ENCODE peak calls at places on chromosomes 11 and 22, in nine cellular contexts. S is sigmoid colon, K is GM10248, R is WTC11, T is AG04449, J is left lung, Q is BJ, P is type B pancreatic cell, Y is bronchial epithelial cell. U is an unnamed sample.

GRCh38 chr11:66222358-66223149 is 45.9 kb upstream of the RAB1B start:
- DNase-seq in K (peak), T (peak), P (peak), Y (peak), Q (peak), S (peak), R (peak), J (peak), U (peak)

GRCh38 chr22:50621948-50622722 is 5.8 kb downstream of the ARSA start:
- DNase-seq in J (no peak), P (no peak), Q (no peak), R (no peak), Y (peak), S (no peak), T (no peak), K (peak), U (peak)

GRCh38 chr11:65116370-65117205 is 913 bp downstream of the ZNHIT2 start:
- DNase-seq in S (peak), J (no peak), Y (peak), P (no peak), Q (no peak), K (no peak), R (no peak), T (no peak), U (peak)

GRCh38 chr11:100205926-100206325 is 481.2 kb upstream of the ARHGAP42 start:
- DNase-seq in Q (no peak), T (no peak), J (no peak), R (no peak), S (no peak), K (no peak), Y (peak), P (no peak), U (no peak)

GRCh38 chr22:35947794-35948425 is 80.7 kb downstream of the RBFOX2 start:
- DNase-seq in K (no peak), J (no peak), Y (peak), S (no peak), T (no peak), Q (no peak), P (no peak), R (no peak), U (no peak)

GRCh38 chr22:44919691-44920090 is 90.1 kb downstream of the PHF21B start:
- DNase-seq in P (no peak), S (peak), Y (no peak), Q (no peak), T (no peak), K (no peak), J (peak), R (no peak), U (no peak)

GRCh38 chr11:46240861-46241260 is 36.6 kb upstream of the CREB3L1 start:
- DNase-seq in Y (peak), R (no peak), Q (no peak), S (no peak), T (no peak), K (no peak), P (no peak), J (no peak), U (no peak)

GRCh38 chr22:37329239-37330140 is 47.2 kb downstream of the CYTH4 start:
- DNase-seq in J (no peak), Y (peak), K (no peak), S (no peak), T (no peak), R (no peak), P (no peak), Q (no peak), U (no peak)

GRCh38 chr11:25775608-25776007 is 556.3 kb upstream of the ANO3 start:
- DNase-seq in S (no peak), T (no peak), R (no peak), Y (peak), Q (no peak), K (no peak), J (no peak), P (no peak), U (no peak)

GRCh38 chr11:62574363-62575057 is 819 bp upstream of the EEF1G start:
- DNase-seq in P (no peak), R (peak), T (no peak), J (no peak), S (no peak), K (peak), Y (no peak), Q (no peak), U (peak)

GRCh38 chr11:65524747-65525658 is at the start of gene SCYL1:
- DNase-seq in T (no peak), J (peak), P (peak), S (peak), K (peak), Y (no peak), Q (no peak), R (peak), U (peak)

GRCh38 chr11:2109541-2110019 is 29.6 kb downstream of the IGF2 start:
- DNase-seq in S (no peak), P (no peak), K (no peak), R (no peak), Y (no peak), J (no peak), T (no peak), Q (no peak), U (no peak)

GRCh38 chr11:118870396-118871343 is 13.0 kb upstream of the CXCR5 start:
- DNase-seq in Y (no peak), Q (no peak), R (peak), T (no peak), K (peak), J (no peak), P (no peak), S (peak), U (peak)

GRCh38 chr11:133810766-133811165 is 34.5 kb downstream of the SPATA19 start:
- DNase-seq in T (no peak), P (no peak), J (no peak), K (no peak), Y (no peak), Q (no peak), S (no peak), R (no peak), U (no peak)

GRCh38 chr11:72820439-72821139 is 6.4 kb downstream of the ATG16L2 start:
- DNase-seq in K (no peak), S (no peak), Q (no peak), T (no peak), R (no peak), Y (no peak), P (no peak), J (no peak), U (no peak)
- TF ChIP-seq CTCF in K (no peak), S (no peak), Q (no peak), T (no peak), R (no peak), Y (no peak), P (no peak), J (no peak), U (no peak)

GRCh38 chr11:74954199-74954598 is 5.1 kb downstream of the SPCS2 start:
- DNase-seq in K (no peak), Q (no peak), S (no peak), T (no peak), Y (no peak), R (no peak), J (no peak), P (no peak), U (no peak)
- TF ChIP-seq CTCF in K (no peak), Q (no peak), S (no peak), T (no peak), Y (no peak), R (no peak), J (no peak), P (no peak), U (no peak)

GRCh38 chr11:123407124-123407995 is 22.7 kb upstream of the GRAMD1B start:
- DNase-seq in J (peak), R (peak), Q (no peak), K (peak), P (no peak), Y (peak), S (no peak), T (no peak), U (peak)
- TF ChIP-seq CTCF in J (peak), R (peak), Q (peak), K (peak), P (peak), Y (peak), S (peak), T (peak), U (peak)

DNA sequence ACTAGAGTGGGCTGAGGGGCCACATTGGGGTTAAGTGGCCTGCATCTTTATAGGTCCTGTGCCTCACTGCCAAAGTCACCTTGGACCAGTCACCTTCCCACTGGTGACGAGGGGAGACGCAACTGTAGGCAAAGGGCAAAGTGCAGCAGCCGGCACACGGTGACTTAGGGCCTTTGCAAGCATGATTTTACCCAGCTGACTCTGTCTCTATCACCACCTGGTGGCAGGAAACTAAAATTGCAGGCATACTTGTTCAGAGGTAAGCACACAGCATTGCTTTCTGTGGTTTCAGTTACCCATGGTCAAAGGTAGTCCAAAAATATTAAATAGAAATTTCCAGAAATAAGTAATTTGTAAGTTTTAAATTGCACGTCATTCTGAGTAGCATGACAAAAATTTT is 1164.4 kb downstream of the BRD1 start:
- DNase-seq in Q (no peak), T (no peak), R (no peak), K (no peak), S (no peak), P (no peak), J (no peak), Y (no peak), U (no peak)
- TF ChIP-seq CTCF in Q (peak), T (peak), R (peak), K (no peak), S (no peak), P (peak), J (no peak), Y (peak), U (no peak)

U was measured in body of pancreas.